ENCODE peak calls at places on chromosomes 12 and 14, in nine cellular contexts. W, I, B, X, E, R, Z, C and V are unnamed samples.

GRCh38 chr14:62443796-62444195 is 601.5 kb downstream of the KCNH5 start:
- DNase-seq in W (no peak), I (no peak), B (no peak), X (no peak), E (no peak), R (no peak), Z (no peak), C (no peak), V (no peak)

GRCh38 chr12:100724071-100724470 is 70.5 kb upstream of the ANO4 start:
- DNase-seq in W (no peak), I (peak; percentile 28), B (no peak), X (no peak), E (no peak), R (no peak), Z (no peak), C (no peak), V (no peak)

GRCh38 chr14:79730911-79731310 is 480.4 kb downstream of the DIO2 start:
- DNase-seq in W (no peak), I (no peak), B (no peak), X (no peak), E (no peak), R (no peak), Z (no peak), C (no peak), V (no peak)

GRCh38 chr12:91442535-91442934 is 259.9 kb upstream of the DCN start:
- DNase-seq in W (no peak), I (no peak), B (no peak), X (no peak), E (no peak), R (no peak), Z (no peak), C (no peak), V (no peak)

GRCh38 chr12:65672441-65672840 is 151.8 kb upstream of the HMGA2 start:
- DNase-seq in W (no peak), I (no peak), B (no peak), X (no peak), E (no peak), R (no peak), Z (no peak), C (no peak), V (no peak)

GRCh38 chr14:24887623-24888304 is 162.2 kb downstream of the STXBP6 start:
- DNase-seq in W (no peak), I (no peak), B (no peak), X (no peak), E (no peak), R (no peak), Z (no peak), C (no peak), V (no peak)

GRCh38 chr12:113445544-113446176 is 23.5 kb downstream of the SDSL start:
- DNase-seq in W (no peak), I (no peak), B (no peak), X (no peak), E (no peak), R (no peak), Z (no peak), C (peak; percentile 76), V (no peak)

GRCh38 chr14:104035300-104035699 is 50.2 kb upstream of the ASPG start:
- DNase-seq in W (no peak), I (no peak), B (no peak), X (no peak), E (no peak), R (no peak), Z (no peak), C (no peak), V (no peak)

GRCh38 chr14:105139212-105139825 is 29.3 kb downstream of the JAG2 start:
- DNase-seq in W (no peak), I (no peak), B (no peak), X (peak; percentile 65), E (no peak), R (no peak), Z (no peak), C (no peak), V (no peak)

GRCh38 chr14:50531595-50532501 is 521 bp downstream of the MAP4K5 start:
- DNase-seq in W (peak; percentile 11), I (peak; percentile 49), B (no peak), X (peak; percentile 93), E (peak; percentile 19), R (peak; percentile 61), Z (no peak), C (peak; percentile 32), V (no peak)

GRCh38 chr12:109761631-109761950 is 48.0 kb downstream of the FAM222A start:
- DNase-seq in W (no peak), I (no peak), B (no peak), X (peak; percentile 74), E (no peak), R (no peak), Z (no peak), C (no peak), V (no peak)

GRCh38 chr14:56196274-56196673 is 78.1 kb downstream of the PELI2 start:
- DNase-seq in W (no peak), I (no peak), B (peak; percentile 22), X (no peak), E (no peak), R (no peak), Z (no peak), C (no peak), V (no peak)

GRCh38 chr14:52219488-52220084 is 47.9 kb upstream of the PTGDR start:
- DNase-seq in W (no peak), I (no peak), B (no peak), X (no peak), E (no peak), R (no peak), Z (no peak), C (no peak), V (no peak)

GRCh38 chr12:40942326-40942725 is 245.8 kb upstream of the PDZRN4 start:
- DNase-seq in W (no peak), I (no peak), B (no peak), X (no peak), E (no peak), R (peak; percentile 9), Z (no peak), C (no peak), V (no peak)

GRCh38 chr12:113515082-113515856 is 43.6 kb upstream of the LHX5 start:
- DNase-seq in W (no peak), I (no peak), B (no peak), X (no peak), E (no peak), R (no peak), Z (no peak), C (no peak), V (no peak)

GRCh38 chr12:9331218-9331626 is 123.0 kb upstream of the PZP start:
- DNase-seq in W (peak; percentile 55), I (peak; percentile 68), B (peak; percentile 14), X (no peak), E (peak; percentile 62), R (peak; percentile 49), Z (peak; percentile 91), C (peak; percentile 83), V (peak; percentile 61)

GRCh38 chr14:59305836-59306555 is 117.5 kb downstream of the DAAM1 start:
- DNase-seq in W (no peak), I (no peak), B (no peak), X (no peak), E (no peak), R (no peak), Z (no peak), C (no peak), V (no peak)